ENCODE peak calls at places on chromosome 21, in six cellular contexts. K is right lobe of liver, L is breast epithelium, F is bronchial epithelial cell, T is left ventricle myocardium inferior, G is A549. W is an unnamed sample.
A peak's percentile ranks its signal among the peaks of the same experiment; 100 is the strongest.

GRCh38 chr21:27206368-27206982 is 239.6 kb upstream of the ADAMTS5 start:
- DNase-seq in T (no peak), K (no peak), F (no peak), G (no peak), L (no peak), W (no peak)

GRCh38 chr21:34639882-34640788 is 25.2 kb upstream of the RCAN1 start:
- DNase-seq in F (no peak), G (no peak), K (no peak), T (no peak), L (no peak), W (peak; percentile 34)

GRCh38 chr21:17370263-17370662 is 142.6 kb upstream of the CXADR start:
- DNase-seq in K (no peak), T (no peak), F (peak; percentile 47), L (peak; percentile 60), G (no peak), W (no peak)

GRCh38 chr21:27590271-27590670 is 623.4 kb upstream of the ADAMTS5 start:
- DNase-seq in K (no peak), L (no peak), F (no peak), G (no peak), T (peak; percentile 31), W (peak; percentile 89)

GRCh38 chr21:35543746-35544145 is 494.6 kb upstream of the RUNX1 start:
- DNase-seq in G (no peak), F (no peak), K (no peak), T (no peak), L (no peak), W (no peak)

GRCh38 chr21:44666401-44667320 is at the start of gene KRTAP12-2:
- DNase-seq in T (peak; percentile 71), F (peak; percentile 0), L (no peak), K (no peak), G (no peak), W (no peak)

GRCh38 chr21:32248616-32249550 is 30.0 kb downstream of the MIS18A start:
- DNase-seq in F (no peak), T (no peak), L (no peak), G (no peak), K (no peak), W (peak; percentile 31)

GRCh38 chr21:35540950-35541632 is 492.0 kb upstream of the RUNX1 start:
- DNase-seq in L (no peak), T (no peak), G (no peak), F (no peak), K (no peak), W (no peak)

GRCh38 chr21:32102426-32102825 is 176.4 kb downstream of the MIS18A start:
- DNase-seq in T (no peak), L (no peak), G (no peak), K (no peak), F (no peak), W (no peak)

GRCh38 chr21:23951251-23951650 is 1656.0 kb downstream of the MRPL39 start:
- DNase-seq in K (no peak), L (no peak), T (no peak), G (no peak), F (peak; percentile 7), W (peak; percentile 21)

GRCh38 chr21:42499430-42500106 is 3.5 kb upstream of the RSPH1 start:
- DNase-seq in K (no peak), F (no peak), L (no peak), T (no peak), G (no peak), W (no peak)

GRCh38 chr21:35303085-35303484 is 254.0 kb upstream of the RUNX1 start:
- DNase-seq in G (no peak), F (peak; percentile 97), L (no peak), K (no peak), T (no peak), W (peak; percentile 84)

GRCh38 chr21:33434770-33435360 is 31.7 kb downstream of the IFNGR2 start:
- DNase-seq in T (no peak), G (peak; percentile 30), F (peak; percentile 97), K (no peak), L (no peak), W (peak; percentile 92)

GRCh38 chr21:33543505-33544129 is 779 bp downstream of the SON start:
- DNase-seq in L (peak; percentile 71), F (peak; percentile 40), G (no peak), T (peak; percentile 71), K (peak; percentile 80), W (no peak)

GRCh38 chr21:32803651-32804050 is 32.1 kb upstream of the PAXBP1 start:
- DNase-seq in T (no peak), F (no peak), L (no peak), K (no peak), G (no peak), W (peak; percentile 7)

GRCh38 chr21:33908760-33909159 is 6.8 kb downstream of the ATP5PO start:
- DNase-seq in K (no peak), L (no peak), F (no peak), G (no peak), T (no peak), W (no peak)

GRCh38 chr21:32653326-32653901 is 41.2 kb upstream of the CFAP298 start:
- DNase-seq in T (no peak), K (no peak), L (no peak), F (peak; percentile 31), G (peak; percentile 9), W (peak; percentile 29)

GRCh38 chr21:33418686-33419085 is 15.5 kb downstream of the IFNGR2 start:
- DNase-seq in F (no peak), L (no peak), G (no peak), K (no peak), T (peak; percentile 73), W (peak; percentile 85)

GRCh38 chr21:44261675-44262295 is at the start of gene DNMT3L:
- DNase-seq in G (no peak), L (no peak), F (no peak), T (no peak), K (peak; percentile 45), W (no peak)

GRCh38 chr21:45257673-45258341 is 29.9 kb downstream of the POFUT2 start:
- DNase-seq in T (no peak), L (peak; percentile 15), G (no peak), F (no peak), K (no peak), W (no peak)

GRCh38 chr21:40335689-40336088 is 468.5 kb downstream of the PCP4 start:
- DNase-seq in F (no peak), L (no peak), T (no peak), K (no peak), G (no peak), W (no peak)

GRCh38 chr21:26782349-26782748 is 62.9 kb downstream of the ADAMTS1 start:
- DNase-seq in T (no peak), K (no peak), L (no peak), F (no peak), G (no peak), W (no peak)

GRCh38 chr21:33541105-33541711 is 709 bp downstream of the GART start:
- DNase-seq in L (no peak), T (no peak), K (no peak), F (no peak), G (no peak), W (peak; percentile 18)

GRCh38 chr21:44275041-44275440 is 10.6 kb upstream of the AIRE start:
- DNase-seq in K (no peak), F (no peak), L (no peak), G (no peak), T (no peak), W (no peak)

GRCh38 chr21:35696644-35697043 is 363.7 kb downstream of the SETD4 start:
- DNase-seq in F (no peak), K (no peak), T (no peak), G (no peak), L (no peak), W (no peak)

GRCh38 chr21:36542312-36543101 is 62.6 kb upstream of the CLDN14 start:
- DNase-seq in F (peak; percentile 3), G (no peak), L (no peak), K (no peak), T (no peak), W (no peak)

GRCh38 chr21:26137379-26138060 is 33.0 kb downstream of the APP start:
- DNase-seq in G (no peak), F (peak; percentile 68), T (no peak), K (no peak), L (no peak), W (no peak)

GRCh38 chr21:15531986-15532385 is 197.8 kb upstream of the USP25 start:
- DNase-seq in L (no peak), G (no peak), K (no peak), T (no peak), F (no peak), W (no peak)
- H3K4me3 ChIP-seq in L (no peak overlapping the region), G (no peak overlapping the region), K (no peak overlapping the region), T (no peak overlapping the region), F (no peak overlapping the region), W (no peak overlapping the region)

DNA sequence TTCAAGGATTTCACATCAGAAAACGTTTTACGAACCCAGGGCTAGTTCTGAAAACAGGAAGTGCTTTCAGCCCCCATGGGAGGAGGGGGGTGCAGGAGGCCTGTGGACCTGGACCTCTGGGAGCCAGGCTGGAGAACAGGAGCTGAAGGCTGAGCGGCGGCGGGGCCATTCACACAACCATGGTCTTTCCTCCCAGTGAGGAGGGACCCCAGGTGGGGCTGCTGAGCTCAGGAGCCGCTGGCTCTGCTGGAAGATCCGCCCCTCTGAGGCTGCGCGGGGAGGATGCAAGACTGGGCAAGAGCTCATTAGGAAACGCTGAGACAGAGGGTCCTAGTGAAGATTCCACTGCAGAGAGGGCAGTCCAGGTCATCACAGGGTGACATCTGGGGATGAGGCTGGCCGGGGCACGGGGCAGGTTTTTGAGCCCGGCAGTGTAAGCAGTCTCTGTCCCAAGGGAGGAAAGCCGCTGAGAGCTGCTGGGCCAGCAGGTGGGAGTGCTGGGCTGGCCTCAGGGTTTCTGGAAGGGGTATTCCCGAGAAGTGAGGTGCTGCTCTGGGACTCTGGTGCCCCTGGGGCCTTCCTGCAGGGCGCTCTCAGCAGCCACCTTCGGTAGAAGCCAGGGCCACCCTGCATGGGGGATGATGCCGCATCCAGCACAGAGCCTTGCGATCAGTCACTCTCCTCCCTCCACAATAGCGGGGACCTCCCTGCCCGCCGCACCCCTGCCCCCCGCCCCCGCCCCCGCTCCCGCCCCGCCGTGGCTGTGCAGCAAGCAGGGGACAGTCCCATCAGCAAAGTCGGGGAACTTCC is 7.5 kb downstream of the MX2 start:
- DNase-seq in T (peak; percentile 49), L (peak; percentile 52), G (no peak), F (no peak), K (peak; percentile 54), W (no peak)
- TF ChIP-seq CTCF in T (no peak), L (no peak), G (no peak), F (peak; percentile 19), K (no peak), W (no peak)

DNA sequence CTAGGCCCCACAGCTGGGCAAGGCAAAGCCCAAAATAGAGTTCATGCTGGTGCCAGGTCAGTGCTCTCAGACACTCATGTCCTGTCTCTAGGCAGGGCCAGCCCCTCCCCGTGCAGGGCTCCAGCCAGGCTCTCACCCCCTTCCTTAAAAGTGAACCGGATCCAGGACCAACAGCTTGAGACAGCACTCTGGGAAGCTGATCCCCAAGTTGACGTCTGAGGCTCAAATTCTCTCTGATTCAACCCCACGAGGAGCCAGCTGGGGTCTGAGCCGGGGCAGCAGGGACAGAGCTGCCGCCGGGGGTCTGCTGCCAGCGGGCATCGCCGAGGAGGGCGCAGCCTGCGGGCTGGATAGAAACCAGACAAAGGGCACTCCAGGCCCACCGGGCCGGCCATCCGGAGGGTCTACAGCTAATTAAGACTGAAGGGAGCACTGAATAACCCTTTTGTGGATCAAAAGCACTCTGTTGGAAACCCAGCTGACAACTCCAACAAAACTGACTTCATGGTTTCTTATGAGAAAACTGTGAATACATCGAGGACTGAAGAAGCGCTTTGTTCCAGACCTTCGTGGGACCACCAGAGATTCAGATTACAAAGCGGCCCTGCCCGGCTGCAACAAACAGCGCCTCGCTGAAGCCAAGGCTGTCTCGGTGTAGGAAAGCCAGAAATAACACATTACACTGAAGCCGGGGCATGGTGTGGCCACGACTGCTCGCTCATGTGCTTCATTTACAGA is 95.8 kb downstream of the PSMG1 start:
- DNase-seq in L (no peak), G (no peak), F (no peak), K (no peak), T (peak; percentile 70), W (peak; percentile 30)
- H3K4me3 ChIP-seq in L (no peak overlapping the region), G (no peak overlapping the region), F (no peak overlapping the region), K (no peak overlapping the region), T (peak overlapping the region; percentile 49), W (no peak overlapping the region)

GRCh38 chr21:30168086-30168485 is 1.5 kb upstream of the CLDN17 start:
- DNase-seq in F (peak; percentile 77), T (no peak), K (no peak), G (no peak), L (no peak), W (no peak)
- TF ChIP-seq CTCF in F (no peak), T (no peak), K (no peak), G (no peak), L (no peak), W (no peak)